ENCODE peak calls at places on chromosomes 1 and 21, in nine cellular contexts. J is choroid plexus epithelial cell, K is activated gamma-delta T cell, L is KG1, P is NCI-H1694, F is H1, R is NCI-H748 treated with DMSO at 0.1 percent for 48 hours, C is Peyer's patch, B is activated T-cell treated with anti-CD3 and anti-CD28 coated beads for 1 hour. O is an unnamed sample.

GRCh38 chr1:221478050-221478949 is 263.6 kb downstream of the DUSP10 start:
- DNase-seq in J (peak), K (no peak), L (no peak), P (peak), F (peak), R (peak), C (peak), B (peak), O (peak)

GRCh38 chr1:101929343-101929742 is 67.4 kb downstream of the OLFM3 start:
- DNase-seq in J (no peak), K (no peak), L (no peak), P (no peak), F (no peak), R (peak), C (no peak), B (no peak), O (no peak)

GRCh38 chr1:153728305-153729066 is 636 bp downstream of the INTS3 start:
- DNase-seq in J (peak), K (no peak), L (no peak), P (no peak), F (peak), R (peak), C (peak), B (peak), O (peak)

GRCh38 chr1:22224631-22225030 is 81.7 kb upstream of the WNT4 start:
- DNase-seq in J (no peak), K (no peak), L (no peak), P (no peak), F (no peak), R (no peak), C (no peak), B (no peak), O (no peak)

GRCh38 chr1:117967900-117968299 is 38.4 kb downstream of the WDR3 start:
- DNase-seq in J (peak), K (no peak), L (no peak), P (peak), F (no peak), R (no peak), C (no peak), B (no peak), O (peak)

GRCh38 chr21:27772816-27773215 is 805.9 kb upstream of the ADAMTS5 start:
- DNase-seq in J (peak), K (no peak), L (no peak), P (no peak), F (no peak), R (no peak), C (no peak), B (no peak), O (no peak)

GRCh38 chr21:31278511-31279155 is 65.4 kb downstream of the TIAM1 start:
- DNase-seq in J (peak), K (no peak), L (no peak), P (no peak), F (no peak), R (no peak), C (no peak), B (no peak), O (peak)

GRCh38 chr1:157219600-157219999 is 81.4 kb upstream of the ETV3 start:
- DNase-seq in J (no peak), K (no peak), L (no peak), P (no peak), F (no peak), R (no peak), C (no peak), B (no peak), O (no peak)

GRCh38 chr1:158200509-158200908 is 19.8 kb downstream of the CD1D start:
- DNase-seq in J (no peak), K (no peak), L (no peak), P (no peak), F (no peak), R (no peak), C (no peak), B (no peak), O (no peak)

GRCh38 chr1:75724472-75725022 is at the start of gene ACADM:
- DNase-seq in J (peak), K (peak), L (peak), P (peak), F (peak), R (peak), C (peak), B (peak), O (peak)

GRCh38 chr1:224459051-224459450 is 24.5 kb upstream of the WDR26 start:
- DNase-seq in J (peak), K (no peak), L (no peak), P (no peak), F (no peak), R (no peak), C (no peak), B (no peak), O (no peak)

GRCh38 chr1:177424746-177425145 is 254.0 kb downstream of the BRINP2 start:
- DNase-seq in J (no peak), K (no peak), L (no peak), P (no peak), F (no peak), R (no peak), C (no peak), B (no peak), O (no peak)

GRCh38 chr1:19963636-19964035 is 15.8 kb downstream of the PLA2G2A start:
- DNase-seq in J (no peak), K (no peak), L (no peak), P (no peak), F (no peak), R (no peak), C (no peak), B (no peak), O (no peak)

GRCh38 chr1:203986887-203987461 is 85.9 kb upstream of the SOX13 start:
- DNase-seq in J (no peak), K (no peak), L (no peak), P (no peak), F (no peak), R (no peak), C (no peak), B (no peak), O (no peak)

GRCh38 chr1:214843281-214843680 is 239.3 kb upstream of the KCNK2 start:
- DNase-seq in J (no peak), K (no peak), L (no peak), P (no peak), F (no peak), R (no peak), C (no peak), B (no peak), O (peak)

GRCh38 chr1:30845891-30846290 is 62.7 kb downstream of the SDC3 start:
- DNase-seq in J (no peak), K (no peak), L (no peak), P (no peak), F (no peak), R (no peak), C (no peak), B (no peak), O (no peak)

GRCh38 chr1:77010937-77011336 is 143.7 kb downstream of the ST6GALNAC5 start:
- DNase-seq in J (no peak), K (no peak), L (no peak), P (no peak), F (no peak), R (no peak), C (no peak), B (no peak), O (no peak)

GRCh38 chr1:201020647-201021332 is 2.7 kb downstream of the KIF21B start:
- DNase-seq in J (peak), K (no peak), L (peak), P (peak), F (peak), R (no peak), C (peak), B (no peak), O (no peak)

GRCh38 chr1:156123356-156124196 is 9.1 kb downstream of the LMNA start:
- DNase-seq in J (peak), K (peak), L (peak), P (peak), F (peak), R (peak), C (peak), B (peak), O (peak)